ENCODE peak calls at places on chromosomes 7 and 10, in four cellular contexts. K is RWPE1, M is T-helper 17 cell, X is HS-27A. F is an unnamed sample.

GRCh38 chr10:132183046-132183445 is 3.7 kb upstream of the DPYSL4 start:
- DNase-seq in K (no peak), M (no peak), X (no peak), F (no peak)

GRCh38 chr7:100864263-100864845 is 2.8 kb upstream of the TRIP6 start:
- DNase-seq in K (no peak), M (no peak), X (no peak), F (no peak)

GRCh38 chr10:46224414-46224682 is 62.4 kb upstream of the ANTXRL start:
- DNase-seq in K (no peak), M (no peak), X (no peak), F (no peak)

GRCh38 chr10:73723516-73723915 is 20.7 kb upstream of the SEC24C start:
- DNase-seq in K (no peak), M (no peak), X (no peak), F (no peak)

GRCh38 chr10:92757066-92757716 is 67.4 kb downstream of the HHEX start:
- DNase-seq in K (peak; percentile 55), M (no peak), X (no peak), F (peak; percentile 95)

GRCh38 chr10:24519950-24520349 is 203.7 kb downstream of the ARHGAP21 start:
- DNase-seq in K (no peak), M (peak; percentile 14), X (no peak), F (no peak)

GRCh38 chr7:31192996-31193395 is 140.9 kb downstream of the ADCYAP1R1 start:
- DNase-seq in K (peak; percentile 66), M (no peak), X (no peak), F (peak; percentile 81)

GRCh38 chr10:97632949-97633884 is at the start of gene MORN4:
- DNase-seq in K (peak; percentile 97), M (peak; percentile 85), X (no peak), F (peak; percentile 94)

GRCh38 chr7:43572516-43573049 is 10.3 kb upstream of the STK17A start:
- DNase-seq in K (peak; percentile 83), M (no peak), X (peak; percentile 59), F (no peak)

GRCh38 chr7:137989127-137989526 is 12.8 kb downstream of the CREB3L2 start:
- DNase-seq in K (no peak), M (no peak), X (no peak), F (no peak)

GRCh38 chr10:3074145-3074665 is 6.9 kb downstream of the PFKP start:
- DNase-seq in K (peak; percentile 31), M (no peak), X (no peak), F (no peak)

GRCh38 chr7:101923276-101923985 is 106.0 kb downstream of the CUX1 start:
- DNase-seq in K (no peak), M (no peak), X (no peak), F (no peak)

GRCh38 chr10:112953075-112953501 is 3.0 kb downstream of the TCF7L2 start:
- DNase-seq in K (no peak), M (no peak), X (no peak), F (peak; percentile 46)

GRCh38 chr7:107090452-107090851 is 45.9 kb downstream of the PRKAR2B start:
- DNase-seq in K (no peak), M (no peak), X (no peak), F (no peak)

GRCh38 chr7:876077-876971 is at the start of gene GET4:
- DNase-seq in K (peak; percentile 86), M (peak; percentile 99), X (peak; percentile 5), F (peak; percentile 98)

GRCh38 chr10:75043256-75044121 is 68.0 kb upstream of the SAMD8 start:
- DNase-seq in K (peak; percentile 32), M (peak; percentile 45), X (no peak), F (peak; percentile 86)

GRCh38 chr7:22668971-22669401 is 58.0 kb upstream of the IL6 start:
- DNase-seq in K (no peak), M (no peak), X (no peak), F (no peak)

GRCh38 chr10:19966751-19967150 is 150.5 kb downstream of the PLXDC2 start:
- DNase-seq in K (no peak), M (no peak), X (no peak), F (no peak)

GRCh38 chr10:69474688-69475432 is 23.6 kb downstream of the TSPAN15 start:
- DNase-seq in K (peak; percentile 76), M (no peak), X (no peak), F (no peak)

GRCh38 chr7:123751816-123752215 is 3.0 kb upstream of the WASL start:
- DNase-seq in K (no peak), M (no peak), X (no peak), F (no peak)

GRCh38 chr7:25148772-25149575 is 23.9 kb upstream of the CYCS start:
- DNase-seq in K (no peak), M (no peak), X (no peak), F (no peak)

GRCh38 chr10:91653214-91653875 is 20.5 kb upstream of the PPP1R3C start:
- DNase-seq in K (peak; percentile 90), M (no peak), X (no peak), F (no peak)

GRCh38 chr10:99551158-99551557 is 18.4 kb downstream of the NKX2-3 start:
- DNase-seq in K (peak; percentile 59), M (no peak), X (peak; percentile 42), F (no peak)

GRCh38 chr10:16887565-16887964 is 70.3 kb upstream of the RSU1 start:
- DNase-seq in K (no peak), M (no peak), X (peak; percentile 36), F (no peak)

GRCh38 chr10:84256510-84257342 is 11.9 kb downstream of the RGR start:
- DNase-seq in K (no peak), M (no peak), X (peak; percentile 24), F (no peak)

F was measured in upper lobe of left lung.